ENCODE peak calls at places on chromosomes 1 and 21, in five cellular contexts. One of them, this sample, is unnamed. For H3K4me1, the result is how much of the 10 kb centered on the place peaks cover.

GRCh38 chr1:107804746-107805145 is 160.2 kb downstream of the VAV3 start:
- DNase-seq in K562: no peak
- DNase-seq in stomach: no peak
- DNase-seq in sigmoid colon: no peak
- DNase-seq in esophagus muscularis mucosa: no peak
- DNase-seq in this sample: no peak

GRCh38 chr1:224922404-224923164 is 6.9 kb upstream of the DNAH14 start:
- DNase-seq in K562: peak
- DNase-seq in sigmoid colon: no peak
- DNase-seq in esophagus muscularis mucosa: no peak
- DNase-seq in stomach: peak
- DNase-seq in this sample: no peak

GRCh38 chr1:156359973-156360372 is 9.0 kb upstream of the RHBG start:
- DNase-seq in K562: no peak
- DNase-seq in stomach: no peak
- DNase-seq in sigmoid colon: no peak
- DNase-seq in esophagus muscularis mucosa: no peak
- DNase-seq in this sample: no peak

GRCh38 chr21:44927587-44928461 is 7.1 kb upstream of the ITGB2 start:
- DNase-seq in K562: peak
- DNase-seq in sigmoid colon: no peak
- DNase-seq in stomach: no peak
- DNase-seq in esophagus muscularis mucosa: no peak
- DNase-seq in this sample: no peak

GRCh38 chr1:34696230-34696629 is 58.6 kb upstream of the GJB5 start:
- DNase-seq in sigmoid colon: no peak
- DNase-seq in esophagus muscularis mucosa: no peak
- DNase-seq in stomach: no peak
- DNase-seq in K562: no peak
- DNase-seq in this sample: no peak

GRCh38 chr1:225896937-225897549 is 8.1 kb upstream of the LEFTY1 start:
- DNase-seq in K562: peak
- DNase-seq in esophagus muscularis mucosa: no peak
- DNase-seq in sigmoid colon: no peak
- DNase-seq in stomach: peak
- DNase-seq in this sample: no peak

GRCh38 chr1:152110860-152111514 is 4.3 kb downstream of the TCHH start:
- DNase-seq in esophagus muscularis mucosa: no peak
- DNase-seq in K562: no peak
- DNase-seq in sigmoid colon: no peak
- DNase-seq in stomach: no peak
- DNase-seq in this sample: no peak

GRCh38 chr21:41878831-41879189 is 334 bp downstream of the PRDM15 start:
- DNase-seq in esophagus muscularis mucosa: no peak
- DNase-seq in sigmoid colon: peak
- DNase-seq in K562: peak
- DNase-seq in stomach: peak
- DNase-seq in this sample: no peak

GRCh38 chr1:220751130-220751529 is 3.0 kb downstream of the MTARC2 start:
- DNase-seq in stomach: peak
- DNase-seq in sigmoid colon: no peak
- DNase-seq in K562: no peak
- DNase-seq in esophagus muscularis mucosa: no peak
- DNase-seq in this sample: no peak

GRCh38 chr1:6491480-6491962 is at the start of gene PLEKHG5:
- DNase-seq in esophagus muscularis mucosa: no peak
- DNase-seq in stomach: no peak
- DNase-seq in sigmoid colon: no peak
- DNase-seq in K562: no peak
- DNase-seq in this sample: no peak

GRCh38 chr1:44826375-44827196 is 16.5 kb downstream of the PTCH2 start:
- DNase-seq in K562: peak
- DNase-seq in esophagus muscularis mucosa: no peak
- DNase-seq in stomach: no peak
- DNase-seq in sigmoid colon: peak
- DNase-seq in this sample: no peak

GRCh38 chr1:17089496-17089895 is 29.8 kb downstream of the PADI2 start:
- DNase-seq in stomach: no peak
- DNase-seq in sigmoid colon: no peak
- DNase-seq in K562: no peak
- DNase-seq in esophagus muscularis mucosa: no peak
- DNase-seq in this sample: no peak

GRCh38 chr1:202622388-202622787 is 87.9 kb downstream of the SYT2 start:
- DNase-seq in sigmoid colon: no peak
- DNase-seq in esophagus muscularis mucosa: no peak
- DNase-seq in K562: no peak
- DNase-seq in stomach: no peak
- DNase-seq in this sample: no peak

GRCh38 chr1:42966688-42967609 is 8.3 kb upstream of the SLC2A1 start:
- DNase-seq in K562: peak
- DNase-seq in sigmoid colon: no peak
- DNase-seq in esophagus muscularis mucosa: no peak
- DNase-seq in stomach: peak
- DNase-seq in this sample: no peak

GRCh38 chr1:173865468-173866164 is 2.2 kb downstream of the GAS5 start:
- DNase-seq in K562: no peak
- DNase-seq in esophagus muscularis mucosa: no peak
- DNase-seq in stomach: no peak
- DNase-seq in sigmoid colon: no peak
- DNase-seq in this sample: no peak
- TF ChIP-seq POLR2A in K562: no peak
- TF ChIP-seq POLR2A in esophagus muscularis mucosa: no peak
- TF ChIP-seq POLR2A in stomach: no peak
- TF ChIP-seq POLR2A in sigmoid colon: no peak
- TF ChIP-seq POLR2A in this sample: no peak

GRCh38 chr1:212752256-212752933 is 39.2 kb downstream of the NSL1 start:
- DNase-seq in stomach: no peak
- DNase-seq in esophagus muscularis mucosa: no peak
- DNase-seq in K562: no peak
- DNase-seq in sigmoid colon: no peak
- DNase-seq in this sample: no peak

GRCh38 chr1:212746546-212746945 is 45.0 kb downstream of the NSL1 start:
- DNase-seq in esophagus muscularis mucosa: no peak
- DNase-seq in K562: no peak
- DNase-seq in sigmoid colon: no peak
- DNase-seq in stomach: no peak
- DNase-seq in this sample: no peak

GRCh38 chr1:212752934-212753497 is 38.6 kb downstream of the NSL1 start:
- DNase-seq in K562: no peak
- DNase-seq in sigmoid colon: no peak
- DNase-seq in stomach: no peak
- DNase-seq in esophagus muscularis mucosa: no peak
- DNase-seq in this sample: no peak

GRCh38 chr1:212753766-212754165 is 37.8 kb downstream of the NSL1 start:
- DNase-seq in stomach: no peak
- DNase-seq in sigmoid colon: no peak
- DNase-seq in esophagus muscularis mucosa: no peak
- DNase-seq in K562: no peak
- DNase-seq in this sample: no peak

DNA sequence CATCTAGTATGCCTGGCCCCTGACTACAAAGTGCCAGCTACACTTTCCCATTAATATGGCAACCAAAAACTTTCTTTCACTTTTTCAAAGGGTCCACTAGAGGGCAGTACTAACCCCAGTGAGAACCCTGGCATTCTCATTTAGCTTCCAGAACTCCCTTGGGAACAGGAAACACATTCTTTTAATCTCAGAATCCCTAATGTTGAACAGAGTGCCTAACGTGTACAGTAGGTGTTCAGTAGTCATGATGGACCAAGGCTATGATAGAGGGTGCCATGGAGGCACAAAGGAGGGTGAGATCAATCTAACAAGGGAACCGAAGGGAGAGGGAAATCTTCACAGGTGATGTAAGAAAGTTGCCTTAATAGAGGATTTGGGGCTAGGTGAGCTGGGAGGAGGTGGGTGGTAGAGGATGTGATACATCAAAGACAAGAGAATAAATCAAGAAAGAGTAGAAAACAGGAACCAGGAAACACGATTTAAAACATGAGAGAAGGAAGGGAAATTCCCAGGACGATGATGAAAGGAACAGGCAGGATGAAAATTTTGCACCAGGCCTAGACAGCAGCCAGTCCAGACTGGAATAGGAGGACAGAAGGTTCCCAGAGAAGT is 41.5 kb downstream of the NSL1 start:
- DNase-seq in K562: peak
- DNase-seq in sigmoid colon: no peak
- DNase-seq in stomach: no peak
- DNase-seq in esophagus muscularis mucosa: no peak
- DNase-seq in this sample: no peak
- H3K4me1 ChIP-seq in K562: under half
- H3K4me1 ChIP-seq in sigmoid colon: under half
- H3K4me1 ChIP-seq in stomach: under half
- H3K4me1 ChIP-seq in esophagus muscularis mucosa: under half
- H3K4me1 ChIP-seq in this sample: under half

DNA sequence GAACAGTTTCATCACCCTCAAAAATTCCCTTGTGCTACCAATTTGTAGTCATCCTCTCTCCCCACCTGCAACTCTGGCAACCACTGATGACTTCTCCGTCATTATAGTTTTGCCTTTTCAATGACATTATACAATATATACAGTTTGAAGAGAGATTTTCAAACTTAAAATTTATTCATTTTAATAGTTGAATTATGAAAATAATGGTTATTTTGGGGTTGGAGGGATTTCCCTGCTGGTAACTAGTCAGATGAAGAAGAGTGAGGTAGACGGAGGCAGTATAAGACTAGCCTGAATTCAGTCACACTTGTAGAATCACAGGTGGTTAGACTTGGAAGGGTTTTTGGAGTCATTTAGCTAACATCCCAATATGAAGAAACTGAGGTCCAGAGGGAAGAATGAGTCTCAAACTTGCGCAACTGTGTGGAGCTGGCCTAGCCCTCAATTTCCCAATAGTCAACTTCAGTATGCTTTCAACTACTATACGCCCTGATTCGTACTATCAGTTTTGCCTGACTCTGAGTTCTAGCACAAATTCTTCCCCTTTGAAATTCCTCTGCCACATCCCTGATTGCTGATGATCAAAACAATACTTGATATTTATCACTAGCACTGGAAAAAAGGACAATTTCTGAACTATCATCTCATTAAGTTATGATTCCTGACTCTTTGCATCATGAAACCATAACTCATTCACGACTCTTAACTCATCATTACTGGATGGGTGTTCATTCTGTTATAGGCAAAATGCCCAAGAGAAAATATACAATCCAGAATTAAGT is 54.2 kb downstream of the VANGL2 start:
- DNase-seq in stomach: no peak
- DNase-seq in esophagus muscularis mucosa: no peak
- DNase-seq in sigmoid colon: no peak
- DNase-seq in K562: no peak
- DNase-seq in this sample: no peak
- TF ChIP-seq POLR2AphosphoS5 in stomach: no peak
- TF ChIP-seq POLR2AphosphoS5 in esophagus muscularis mucosa: no peak
- TF ChIP-seq POLR2AphosphoS5 in sigmoid colon: no peak
- TF ChIP-seq POLR2AphosphoS5 in K562: no peak
- TF ChIP-seq POLR2AphosphoS5 in this sample: no peak

DNA sequence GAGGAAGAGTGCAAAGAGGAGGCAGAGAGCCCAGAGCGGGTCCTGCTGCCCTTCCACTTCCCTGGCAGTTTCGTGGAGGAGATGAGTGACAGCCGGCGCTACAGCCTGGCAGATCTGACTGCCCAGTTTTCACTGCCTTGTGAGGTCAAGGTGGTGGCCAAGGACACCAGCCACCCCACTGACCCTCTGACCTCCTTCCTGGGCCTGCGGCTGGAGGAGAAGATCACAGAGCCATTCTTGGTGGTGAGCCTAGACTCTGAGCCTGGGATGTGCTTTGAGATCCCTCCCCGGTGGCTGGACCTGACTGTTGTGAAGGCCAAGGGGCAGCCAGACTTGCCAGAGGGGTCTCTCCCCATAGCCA is 10.2 kb downstream of the THEMIS2 start:
- DNase-seq in sigmoid colon: no peak
- DNase-seq in esophagus muscularis mucosa: no peak
- DNase-seq in K562: no peak
- DNase-seq in stomach: no peak
- DNase-seq in this sample: no peak
- TF ChIP-seq POLR2A in sigmoid colon: no peak
- TF ChIP-seq POLR2A in esophagus muscularis mucosa: no peak
- TF ChIP-seq POLR2A in K562: no peak
- TF ChIP-seq POLR2A in stomach: no peak
- TF ChIP-seq POLR2A in this sample: no peak

GRCh38 chr1:36161656-36162531 is 5.9 kb downstream of the MAP7D1 start:
- DNase-seq in esophagus muscularis mucosa: no peak
- DNase-seq in sigmoid colon: no peak
- DNase-seq in stomach: peak
- DNase-seq in K562: no peak
- DNase-seq in this sample: no peak
- H3K4me1 ChIP-seq in esophagus muscularis mucosa: half or more
- H3K4me1 ChIP-seq in sigmoid colon: half or more
- H3K4me1 ChIP-seq in stomach: half or more
- H3K4me1 ChIP-seq in K562: under half
- H3K4me1 ChIP-seq in this sample: half or more

GRCh38 chr1:37553927-37554808 is at the start of gene SNIP1:
- DNase-seq in K562: peak
- DNase-seq in sigmoid colon: peak
- DNase-seq in esophagus muscularis mucosa: peak
- DNase-seq in stomach: peak
- DNase-seq in this sample: peak

GRCh38 chr1:37559080-37559479 is 2.3 kb downstream of the DNALI1 start:
- DNase-seq in stomach: no peak
- DNase-seq in K562: no peak
- DNase-seq in sigmoid colon: no peak
- DNase-seq in esophagus muscularis mucosa: no peak
- DNase-seq in this sample: no peak

GRCh38 chr1:37558411-37558810 is 1.7 kb downstream of the DNALI1 start:
- DNase-seq in sigmoid colon: no peak
- DNase-seq in stomach: no peak
- DNase-seq in K562: no peak
- DNase-seq in esophagus muscularis mucosa: no peak
- DNase-seq in this sample: no peak

GRCh38 chr1:37557402-37557801 is 662 bp downstream of the DNALI1 start:
- DNase-seq in sigmoid colon: no peak
- DNase-seq in K562: no peak
- DNase-seq in stomach: no peak
- DNase-seq in esophagus muscularis mucosa: no peak
- DNase-seq in this sample: no peak

GRCh38 chr1:37556712-37557196 is at the start of gene DNALI1:
- DNase-seq in sigmoid colon: peak
- DNase-seq in stomach: peak
- DNase-seq in K562: peak
- DNase-seq in esophagus muscularis mucosa: peak
- DNase-seq in this sample: no peak
- TF ChIP-seq POLR2AphosphoS5 in sigmoid colon: peak
- TF ChIP-seq POLR2AphosphoS5 in stomach: no peak
- TF ChIP-seq POLR2AphosphoS5 in K562: no peak
- TF ChIP-seq POLR2AphosphoS5 in esophagus muscularis mucosa: peak
- TF ChIP-seq POLR2AphosphoS5 in this sample: peak

GRCh38 chr1:15626269-15626668 is 9.0 kb downstream of the DDI2 start:
- DNase-seq in stomach: no peak
- DNase-seq in K562: no peak
- DNase-seq in esophagus muscularis mucosa: no peak
- DNase-seq in sigmoid colon: no peak
- DNase-seq in this sample: no peak

GRCh38 chr1:15627343-15627988 is 10.2 kb downstream of the DDI2 start:
- DNase-seq in stomach: no peak
- DNase-seq in sigmoid colon: no peak
- DNase-seq in esophagus muscularis mucosa: no peak
- DNase-seq in K562: no peak
- DNase-seq in this sample: no peak

GRCh38 chr1:15625224-15625917 is 8.1 kb downstream of the DDI2 start:
- DNase-seq in sigmoid colon: no peak
- DNase-seq in K562: no peak
- DNase-seq in esophagus muscularis mucosa: no peak
- DNase-seq in stomach: no peak
- DNase-seq in this sample: no peak

GRCh38 chr1:15624315-15624714 is 7.1 kb downstream of the DDI2 start:
- DNase-seq in stomach: no peak
- DNase-seq in K562: no peak
- DNase-seq in esophagus muscularis mucosa: no peak
- DNase-seq in sigmoid colon: no peak
- DNase-seq in this sample: no peak

GRCh38 chr1:15628003-15628402 is 10.7 kb downstream of the DDI2 start:
- DNase-seq in K562: no peak
- DNase-seq in stomach: no peak
- DNase-seq in esophagus muscularis mucosa: no peak
- DNase-seq in sigmoid colon: no peak
- DNase-seq in this sample: no peak
- TF ChIP-seq POLR2A in K562: no peak
- TF ChIP-seq POLR2A in stomach: no peak
- TF ChIP-seq POLR2A in esophagus muscularis mucosa: no peak
- TF ChIP-seq POLR2A in sigmoid colon: no peak
- TF ChIP-seq POLR2A in this sample: no peak

This sample was measured in vagina.